ENCODE peak calls at places on chromosome 21, in four cellular contexts. I is NCI-H2029 treated with DMSO at 0.1 percent for 48 hours, V is RWPE1, B is mucosa of gallbladder. U is an unnamed sample.
A peak's percentile ranks its signal among the peaks of the same experiment; 100 is the strongest.

GRCh38 chr21:45888361-45889009 is 93.1 kb upstream of the COL6A1 start:
- DNase-seq in I (no peak), V (no peak), B (no peak), U (no peak)

GRCh38 chr21:37266515-37267221 is 466 bp downstream of the VPS26C start:
- DNase-seq in I (peak; percentile 45), V (peak; percentile 33), B (no peak), U (no peak)

GRCh38 chr21:43992121-43992520 is 20.0 kb upstream of the TRAPPC10 start:
- DNase-seq in I (no peak), V (no peak), B (no peak), U (no peak)

GRCh38 chr21:36035381-36035791 is 24.9 kb downstream of the SETD4 start:
- DNase-seq in I (no peak), V (no peak), B (peak; percentile 41), U (no peak)

GRCh38 chr21:42997053-42997452 is 22.7 kb downstream of the PKNOX1 start:
- DNase-seq in I (no peak), V (peak; percentile 58), B (peak; percentile 58), U (no peak)

GRCh38 chr21:45607021-45607921 is 36.3 kb upstream of the PCBP3 start:
- DNase-seq in I (no peak), V (peak; percentile 24), B (no peak), U (no peak)

GRCh38 chr21:27693376-27693775 is 726.5 kb upstream of the ADAMTS5 start:
- DNase-seq in I (no peak), V (peak; percentile 74), B (no peak), U (no peak)

GRCh38 chr21:45224189-45224938 is 63.3 kb downstream of the POFUT2 start:
- DNase-seq in I (no peak), V (no peak), B (no peak), U (no peak)

GRCh38 chr21:17491716-17492414 is 21.0 kb upstream of the CXADR start:
- DNase-seq in I (no peak), V (peak; percentile 76), B (peak; percentile 52), U (peak; percentile 23)

GRCh38 chr21:15211491-15212133 is 146.8 kb upstream of the NRIP1 start:
- DNase-seq in I (no peak), V (no peak), B (no peak), U (no peak)

GRCh38 chr21:15908187-15908586 is 178.4 kb downstream of the USP25 start:
- DNase-seq in I (no peak), V (no peak), B (no peak), U (no peak)

GRCh38 chr21:26449161-26449560 is 123.9 kb downstream of the CYYR1 start:
- DNase-seq in I (no peak), V (peak; percentile 56), B (no peak), U (no peak)

GRCh38 chr21:44761747-44762208 is 39.8 kb downstream of the UBE2G2 start:
- DNase-seq in I (no peak), V (no peak), B (no peak), U (no peak)

GRCh38 chr21:32515869-32516268 is 69.5 kb downstream of the TCP10L start:
- DNase-seq in I (no peak), V (no peak), B (no peak), U (no peak)

GRCh38 chr21:44878053-44878982 is 4.8 kb upstream of the PTTG1IP start:
- DNase-seq in I (no peak), V (no peak), B (no peak), U (no peak)

GRCh38 chr21:44594406-44594916 is 2.2 kb upstream of the KRTAP10-6 start:
- DNase-seq in I (no peak), V (no peak), B (no peak), U (no peak)

GRCh38 chr21:37032293-37032692 is 25.8 kb downstream of the RIPPLY3 start:
- DNase-seq in I (no peak), V (no peak), B (no peak), U (no peak)

GRCh38 chr21:41443562-41443961 is 17.5 kb downstream of the MX1 start:
- DNase-seq in I (no peak), V (no peak), B (no peak), U (no peak)

GRCh38 chr21:44966135-44967081 is 26.6 kb downstream of the SLX9 start:
- DNase-seq in I (no peak), V (no peak), B (no peak), U (peak; percentile 54)

GRCh38 chr21:15943009-15943666 is 213.4 kb downstream of the USP25 start:
- DNase-seq in I (no peak), V (peak; percentile 11), B (no peak), U (no peak)

GRCh38 chr21:28798798-28799197 is 193.9 kb downstream of the LTN1 start:
- DNase-seq in I (no peak), V (no peak), B (no peak), U (no peak)

GRCh38 chr21:22200378-22201092 is 1202.3 kb downstream of the NCAM2 start:
- DNase-seq in I (no peak), V (peak; percentile 15), B (no peak), U (no peak)

GRCh38 chr21:28436286-28436932 is 556.3 kb downstream of the LTN1 start:
- DNase-seq in I (no peak), V (peak; percentile 50), B (no peak), U (no peak)

GRCh38 chr21:16424331-16424749 is 694.6 kb downstream of the USP25 start:
- DNase-seq in I (peak; percentile 59), V (no peak), B (no peak), U (no peak)

GRCh38 chr21:45259206-45259795 is 28.4 kb downstream of the POFUT2 start:
- DNase-seq in I (no peak), V (no peak), B (no peak), U (no peak)

U was measured in prostate gland.